ENCODE peak calls at places on chromosome 3, in four cellular contexts. M is IMR-90, L is H1, I is mesendoderm. N is an unnamed sample.

GRCh38 chr3:12585181-12585580 is 28.3 kb downstream of the MKRN2 start:
- DNase-seq in M (no peak), L (no peak), I (no peak), N (no peak)

GRCh38 chr3:7733933-7734332 is 767.7 kb upstream of the LMCD1 start:
- DNase-seq in M (no peak), L (no peak), I (no peak), N (no peak)

GRCh38 chr3:46737320-46737719 is 19.7 kb upstream of the PRSS50 start:
- DNase-seq in M (no peak), L (no peak), I (no peak), N (no peak)

GRCh38 chr3:132020058-132020457 is 14.8 kb downstream of the CPNE4 start:
- DNase-seq in M (no peak), L (no peak), I (no peak), N (no peak)

GRCh38 chr3:31370681-31371080 is 162.0 kb upstream of the STT3B start:
- DNase-seq in M (no peak), L (no peak), I (no peak), N (no peak)

GRCh38 chr3:189186093-189186492 is 14.3 kb downstream of the TPRG1 start:
- DNase-seq in M (peak; percentile 15), L (no peak), I (no peak), N (no peak)

GRCh38 chr3:139087621-139088020 is 42.9 kb upstream of the PRR23C start:
- DNase-seq in M (no peak), L (no peak), I (no peak), N (no peak)

GRCh38 chr3:52670621-52671521 is 14.8 kb downstream of the PBRM1 start:
- DNase-seq in M (peak; percentile 100), L (no peak), I (peak; percentile 72), N (no peak)

GRCh38 chr3:196287405-196288140 is at the start of gene PCYT1A:
- DNase-seq in M (peak; percentile 95), L (peak; percentile 81), I (peak; percentile 99), N (peak; percentile 96)

GRCh38 chr3:48240000-48240710 is 749 bp upstream of the ZNF589 start:
- DNase-seq in M (no peak), L (peak; percentile 75), I (peak; percentile 83), N (peak; percentile 83)

GRCh38 chr3:123584284-123584987 is 417 bp downstream of the HACD2 start:
- DNase-seq in M (no peak), L (no peak), I (no peak), N (no peak)

GRCh38 chr3:193407156-193407555 is 28.6 kb upstream of the ATP13A5 start:
- DNase-seq in M (no peak), L (no peak), I (no peak), N (no peak)

GRCh38 chr3:59472541-59472940 is 422.7 kb upstream of the CFAP20DC start:
- DNase-seq in M (no peak), L (no peak), I (no peak), N (no peak)
- H3K56ac ChIP-seq in M (no peak overlapping the region), L (no peak overlapping the region), I (no peak overlapping the region), N (no peak overlapping the region)

DNA sequence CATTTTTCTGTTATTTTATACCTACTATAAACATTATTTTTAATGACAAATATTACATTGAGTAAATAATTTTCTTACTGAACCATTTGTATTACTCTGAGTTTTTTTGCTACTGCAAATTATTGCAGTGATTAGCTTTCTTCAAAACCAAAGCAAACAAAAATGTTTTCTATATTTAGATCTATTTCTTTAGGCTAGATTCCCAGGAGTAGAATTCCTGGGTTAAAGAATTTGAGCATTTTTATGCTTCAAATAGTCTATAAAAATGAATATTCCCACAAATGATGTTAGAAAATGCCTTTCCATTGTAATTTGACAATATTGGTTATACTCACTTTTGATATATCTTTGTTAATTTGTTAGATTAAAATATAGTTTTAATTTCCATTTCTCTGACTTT is 76.8 kb downstream of the LEKR1 start:
- DNase-seq in M (no peak), L (no peak), I (no peak), N (no peak)
- H3K56ac ChIP-seq in M (no peak overlapping the region), L (no peak overlapping the region), I (no peak overlapping the region), N (no peak overlapping the region)

GRCh38 chr3:468172-468571 is 271.6 kb downstream of the CHL1 start:
- DNase-seq in M (no peak), L (no peak), I (peak; percentile 29), N (no peak)
- H3K56ac ChIP-seq in M (no peak overlapping the region), L (no peak overlapping the region), I (no peak overlapping the region), N (no peak overlapping the region)

GRCh38 chr3:84566256-84566655 is 392.5 kb upstream of the CADM2 start:
- DNase-seq in M (no peak), L (no peak), I (no peak), N (no peak)
- H3K56ac ChIP-seq in M (no peak overlapping the region), L (no peak overlapping the region), I (no peak overlapping the region), N (no peak overlapping the region)

GRCh38 chr3:58190882-58191281 is 19.9 kb downstream of the DNASE1L3 start:
- DNase-seq in M (no peak), L (no peak), I (no peak), N (no peak)
- H3K56ac ChIP-seq in M (no peak overlapping the region), L (no peak overlapping the region), I (no peak overlapping the region), N (no peak overlapping the region)

DNA sequence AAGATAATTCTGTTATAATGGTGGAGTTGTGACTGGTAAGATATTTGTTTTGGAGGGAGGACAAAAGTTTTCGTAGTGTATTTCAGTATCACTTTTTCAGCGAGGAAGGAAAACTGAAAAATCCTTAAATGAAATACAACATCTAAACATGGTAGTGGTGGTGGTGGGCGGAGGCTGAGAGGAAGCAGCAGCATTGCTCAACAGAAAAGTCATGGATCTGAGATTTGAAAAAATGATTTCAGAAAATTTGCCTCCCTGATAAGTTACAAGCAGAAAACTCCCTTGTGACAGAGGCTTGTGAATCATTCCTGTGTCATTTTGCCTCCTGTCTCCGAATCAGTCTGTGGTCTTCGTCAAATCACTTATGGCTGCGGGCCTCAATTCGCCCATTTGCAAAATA is 930 bp upstream of the CRBN start:
- DNase-seq in M (peak; percentile 1), L (no peak), I (no peak), N (no peak)
- H3K56ac ChIP-seq in M (no peak overlapping the region), L (no peak overlapping the region), I (no peak overlapping the region), N (no peak overlapping the region)

GRCh38 chr3:154224366-154224765 is 99.9 kb downstream of the DHX36 start:
- DNase-seq in M (no peak), L (no peak), I (no peak), N (no peak)
- H3K56ac ChIP-seq in M (no peak overlapping the region), L (no peak overlapping the region), I (no peak overlapping the region), N (no peak overlapping the region)

GRCh38 chr3:45066109-45066801 is 40.2 kb downstream of the CLEC3B start:
- DNase-seq in M (no peak), L (no peak), I (no peak), N (no peak)
- H3K56ac ChIP-seq in M (no peak overlapping the region), L (no peak overlapping the region), I (no peak overlapping the region), N (no peak overlapping the region)

N was measured in H9.